ENCODE peak calls at places on chromosomes 3 and 15, in nine cellular contexts. V, Q, Z, B, M, L, Y, A and P are unnamed samples.

GRCh38 chr3:123739754-123740153 is 144.4 kb downstream of the MYLK start:
- DNase-seq in A (peak), M (no peak), Y (no peak), Q (no peak), L (no peak), Z (no peak), B (no peak), V (peak), P (no peak)

GRCh38 chr3:181718416-181718815 is 6.7 kb downstream of the SOX2 start:
- DNase-seq in Q (no peak), Y (no peak), B (no peak), M (no peak), A (no peak), L (no peak), V (no peak), Z (no peak), P (no peak)

GRCh38 chr3:81871358-81872152 is 110.1 kb upstream of the GBE1 start:
- DNase-seq in A (no peak), V (no peak), L (no peak), Z (no peak), M (no peak), Y (no peak), B (peak), Q (no peak), P (no peak)

GRCh38 chr3:170038434-170039110 is 777 bp downstream of the GPR160 start:
- DNase-seq in L (peak), Y (no peak), Z (peak), B (no peak), M (no peak), Q (no peak), V (no peak), A (no peak), P (peak)

GRCh38 chr3:103052236-103052830 is 617.5 kb downstream of the ZPLD1 start:
- DNase-seq in B (no peak), Y (no peak), Z (no peak), Q (no peak), M (no peak), A (no peak), V (no peak), L (peak), P (no peak)

GRCh38 chr3:149145361-149145760 is 15.9 kb downstream of the HPS3 start:
- DNase-seq in A (no peak), Y (no peak), L (no peak), Q (no peak), M (no peak), V (no peak), B (no peak), Z (no peak), P (peak)

GRCh38 chr15:80289558-80290277 is 37.7 kb upstream of the CTXND1 start:
- DNase-seq in V (no peak), Y (no peak), Q (no peak), L (no peak), B (no peak), M (no peak), A (no peak), Z (no peak), P (no peak)

GRCh38 chr3:94429517-94429916 is 366.7 kb downstream of the NSUN3 start:
- DNase-seq in M (no peak), Y (no peak), V (no peak), Z (no peak), A (no peak), Q (no peak), L (no peak), B (no peak), P (no peak)

GRCh38 chr3:120153294-120153693 is 59.0 kb upstream of the GSK3B start:
- DNase-seq in L (no peak), M (no peak), A (peak), Y (no peak), Z (no peak), Q (no peak), B (no peak), V (peak), P (no peak)

GRCh38 chr15:52308446-52309153 is 13.0 kb upstream of the MYO5C start:
- DNase-seq in V (no peak), Y (no peak), M (no peak), Q (no peak), L (no peak), A (no peak), B (no peak), Z (no peak), P (no peak)

GRCh38 chr15:36627566-36627965 is 48.1 kb downstream of the CDIN1 start:
- DNase-seq in Y (no peak), A (no peak), V (no peak), L (no peak), B (no peak), M (no peak), Q (no peak), Z (no peak), P (no peak)

GRCh38 chr15:28101201-28101600 is 2.1 kb upstream of the OCA2 start:
- DNase-seq in Y (no peak), M (no peak), Q (no peak), V (no peak), B (no peak), L (no peak), A (no peak), Z (no peak), P (no peak)

GRCh38 chr15:62464705-62465104 is 299.6 kb upstream of the C2CD4B start:
- DNase-seq in A (peak), Q (no peak), M (no peak), L (no peak), V (peak), Y (no peak), Z (no peak), B (no peak), P (no peak)

GRCh38 chr3:67578416-67578815 is 76.0 kb downstream of the SUCLG2 start:
- DNase-seq in L (no peak), V (no peak), B (no peak), A (no peak), Z (no peak), Q (no peak), Y (no peak), M (no peak), P (no peak)

GRCh38 chr15:60590935-60591490 is 112.1 kb upstream of the ICE2 start:
- DNase-seq in L (peak), Q (no peak), Z (no peak), M (no peak), V (peak), A (peak), B (peak), Y (peak), P (peak)

GRCh38 chr3:10983219-10983916 is 9.2 kb upstream of the SLC6A1 start:
- DNase-seq in M (no peak), B (peak), Y (no peak), Q (peak), A (peak), V (peak), Z (peak), L (peak), P (peak)

GRCh38 chr3:181700168-181701087 is 11.3 kb upstream of the SOX2 start:
- DNase-seq in Y (no peak), A (peak), B (peak), Q (peak), M (peak), L (peak), Z (peak), V (peak), P (peak)

GRCh38 chr3:149655826-149656599 is 1.8 kb downstream of the WWTR1 start:
- DNase-seq in Q (no peak), B (no peak), A (no peak), Y (no peak), Z (no peak), L (no peak), M (no peak), V (peak), P (no peak)